ENCODE peak calls at places on chromosomes 5 and 9, in nine cellular contexts. K is AG04450, X is breast epithelium, S is AG09309, Q is endodermal cell, V is dorsolateral prefrontal cortex, J is BE2C, T is psoas muscle, G is astrocyte of the cerebellum. W is an unnamed sample.

GRCh38 chr5:53568868-53569267 is 8.4 kb downstream of the NDUFS4 start:
- DNase-seq in V (no peak), X (no peak), K (no peak), G (no peak), S (peak; percentile 17), J (no peak), T (no peak), Q (no peak), W (no peak)

GRCh38 chr5:151741678-151742423 is 16.6 kb downstream of the ATOX1 start:
- DNase-seq in Q (no peak), S (no peak), X (no peak), J (no peak), G (no peak), K (peak; percentile 55), T (no peak), V (no peak), W (no peak)

GRCh38 chr5:154523704-154524103 is 45.7 kb upstream of the HAND1 start:
- DNase-seq in G (no peak), T (no peak), V (no peak), Q (peak; percentile 75), X (no peak), K (no peak), J (peak; percentile 94), S (no peak), W (no peak)

GRCh38 chr5:39674209-39675082 is 249.7 kb upstream of the DAB2 start:
- DNase-seq in K (no peak), G (no peak), T (no peak), J (no peak), V (no peak), Q (no peak), S (no peak), X (no peak), W (no peak)

GRCh38 chr9:4832786-4833579 is 40.2 kb downstream of the RCL1 start:
- DNase-seq in X (no peak), S (peak; percentile 91), T (no peak), K (peak; percentile 85), V (no peak), G (peak; percentile 96), J (no peak), Q (no peak), W (no peak)

GRCh38 chr5:51621156-51621555 is 237.9 kb downstream of the ISL1 start:
- DNase-seq in G (no peak), S (no peak), Q (no peak), K (no peak), X (no peak), V (no peak), T (no peak), J (no peak), W (no peak)

GRCh38 chr5:180605554-180606214 is 14.4 kb upstream of the SCGB3A1 start:
- DNase-seq in V (no peak), X (peak; percentile 25), J (peak; percentile 69), T (no peak), Q (peak; percentile 90), S (peak; percentile 17), K (peak; percentile 23), G (peak; percentile 12), W (peak; percentile 86)

GRCh38 chr9:129687391-129687790 is 21.9 kb downstream of the PRRX2 start:
- DNase-seq in G (no peak), K (no peak), S (no peak), T (no peak), Q (no peak), V (no peak), X (no peak), J (no peak), W (no peak)

GRCh38 chr9:105021917-105022316 is 94.0 kb upstream of the ABCA1 start:
- DNase-seq in G (no peak), V (no peak), J (no peak), Q (no peak), X (no peak), K (no peak), T (no peak), S (no peak), W (no peak)

GRCh38 chr9:105026451-105026850 is 98.5 kb upstream of the ABCA1 start:
- DNase-seq in T (no peak), S (no peak), K (peak; percentile 6), X (no peak), Q (no peak), V (no peak), G (no peak), J (no peak), W (no peak)

GRCh38 chr9:105024529-105024928 is 96.6 kb upstream of the ABCA1 start:
- DNase-seq in Q (no peak), V (no peak), X (no peak), G (no peak), J (no peak), S (no peak), T (no peak), K (no peak), W (no peak)

GRCh38 chr9:105027082-105027481 is 99.1 kb upstream of the ABCA1 start:
- DNase-seq in S (no peak), X (no peak), T (no peak), J (no peak), Q (no peak), G (no peak), K (no peak), V (no peak), W (no peak)

DNA sequence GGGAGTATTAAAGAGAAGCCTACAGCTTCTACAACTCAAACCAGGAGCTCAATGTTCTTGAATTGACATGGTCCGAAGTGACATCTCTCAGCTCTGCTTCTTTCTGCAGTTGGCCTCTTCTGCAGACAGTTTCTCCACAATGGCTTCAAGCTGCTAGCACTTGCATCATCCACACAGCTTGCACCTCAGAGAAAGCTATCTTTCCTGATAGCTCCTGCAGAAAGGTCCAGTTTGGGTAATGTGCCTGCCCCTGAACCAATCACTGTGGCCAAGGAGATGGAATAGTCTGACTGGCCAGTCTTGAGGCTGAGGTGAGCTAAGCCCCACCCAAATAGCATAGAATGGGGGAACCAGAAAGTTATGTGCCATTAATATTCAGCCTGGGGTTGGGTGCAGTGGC is 95.8 kb upstream of the ABCA1 start:
- DNase-seq in K (no peak), G (no peak), X (no peak), V (no peak), T (no peak), S (no peak), Q (no peak), J (no peak), W (no peak)
- TF ChIP-seq CTCF in K (no peak), G (no peak), X (no peak), V (no peak), T (no peak), S (no peak), Q (no peak), J (no peak), W (no peak)

DNA sequence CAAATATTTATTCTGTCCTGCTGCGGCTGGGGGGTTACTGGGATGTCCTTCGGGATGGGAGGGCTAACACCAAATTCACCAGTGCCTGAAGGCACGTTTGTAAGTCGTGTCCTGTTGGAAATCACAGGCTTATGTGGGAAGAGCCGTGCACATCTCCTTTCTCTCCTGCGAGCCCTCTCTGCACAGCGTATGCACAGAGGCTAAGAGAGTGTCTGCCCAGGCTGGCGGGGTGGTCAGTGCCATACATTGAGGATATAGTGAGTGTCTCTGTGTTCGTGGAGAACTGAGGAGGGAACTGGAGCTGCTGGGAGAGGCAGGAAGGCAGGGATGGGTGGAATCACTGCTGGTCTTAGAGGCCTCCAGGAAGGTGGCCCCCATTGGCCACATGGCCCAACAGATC is 110.1 kb downstream of the WNK2 start:
- DNase-seq in X (no peak), K (no peak), V (no peak), T (no peak), Q (no peak), S (no peak), J (no peak), G (no peak), W (no peak)
- H3K4me3 ChIP-seq in X (no peak overlapping the region), K (no peak overlapping the region), V (no peak overlapping the region), T (no peak overlapping the region), Q (no peak overlapping the region), S (no peak overlapping the region), J (no peak overlapping the region), G (no peak overlapping the region), W (no peak overlapping the region)

GRCh38 chr9:91900057-91900816 is 49.8 kb downstream of the ROR2 start:
- DNase-seq in T (no peak), S (no peak), V (no peak), Q (peak; percentile 84), J (peak; percentile 92), K (no peak), G (no peak), X (no peak), W (no peak)

GRCh38 chr9:91897201-91897600 is 52.8 kb downstream of the ROR2 start:
- DNase-seq in X (no peak), S (no peak), G (peak; percentile 24), Q (no peak), K (no peak), T (no peak), V (no peak), J (no peak), W (no peak)

GRCh38 chr9:91899611-91900010 is 50.4 kb downstream of the ROR2 start:
- DNase-seq in Q (no peak), S (no peak), V (no peak), G (no peak), X (no peak), T (no peak), J (no peak), K (no peak), W (no peak)

GRCh38 chr9:91896513-91897121 is 53.4 kb downstream of the ROR2 start:
- DNase-seq in G (peak; percentile 67), T (no peak), J (peak; percentile 91), Q (no peak), X (no peak), K (no peak), S (peak; percentile 72), V (no peak), W (peak; percentile 26)

DNA sequence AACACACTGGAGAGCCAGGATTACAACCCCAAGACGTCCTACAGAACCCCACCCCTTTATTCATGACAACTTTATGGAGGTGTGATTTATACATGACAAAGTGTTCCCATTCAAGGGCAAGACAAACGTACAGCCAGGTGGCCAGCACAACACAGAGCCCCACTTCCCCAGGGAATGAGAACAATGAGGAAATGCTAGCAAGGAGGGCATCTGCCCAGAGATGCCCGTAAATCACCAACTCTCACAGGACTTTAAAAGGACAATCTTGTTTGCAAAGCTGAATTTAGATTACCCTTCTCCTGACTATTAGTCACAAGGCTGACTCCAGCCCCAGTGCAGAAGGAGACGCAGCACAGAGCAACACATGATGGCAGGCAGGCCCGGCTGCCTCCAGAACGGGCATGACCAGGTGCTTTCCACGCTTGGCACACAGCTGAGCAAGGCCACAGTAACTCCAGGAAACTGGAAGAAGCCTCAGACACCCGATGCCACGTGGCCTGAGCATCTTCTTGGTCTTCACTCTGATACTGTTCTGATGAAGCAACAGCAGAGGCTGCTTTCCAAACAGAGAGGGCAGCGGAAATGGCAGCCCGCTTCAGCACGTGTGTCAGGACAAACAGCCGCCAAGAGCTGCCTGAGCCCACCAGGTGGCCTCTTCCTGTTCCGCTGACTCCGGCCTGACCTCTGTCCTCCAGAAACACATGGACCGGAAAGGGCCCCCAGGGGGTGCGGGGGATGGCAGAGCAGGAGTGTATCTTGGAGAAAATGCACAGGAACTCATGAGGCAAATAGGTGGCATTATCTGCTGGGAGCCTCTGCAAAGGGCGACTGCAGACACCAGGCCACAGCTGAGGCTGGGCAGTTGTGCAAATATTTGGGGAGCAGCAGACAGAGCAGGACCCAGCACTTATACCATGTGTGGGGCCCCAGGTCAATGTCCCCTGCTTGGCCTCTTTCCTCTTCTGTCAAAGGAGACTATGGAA is 51.3 kb downstream of the ROR2 start:
- DNase-seq in S (no peak), G (no peak), Q (peak; percentile 77), V (no peak), J (peak; percentile 68), K (no peak), X (peak; percentile 44), T (no peak), W (peak; percentile 83)
- TF ChIP-seq CTCF in S (no peak), G (no peak), Q (peak; percentile 43), V (no peak), J (no peak), K (no peak), X (no peak), T (no peak), W (no peak)

DNA sequence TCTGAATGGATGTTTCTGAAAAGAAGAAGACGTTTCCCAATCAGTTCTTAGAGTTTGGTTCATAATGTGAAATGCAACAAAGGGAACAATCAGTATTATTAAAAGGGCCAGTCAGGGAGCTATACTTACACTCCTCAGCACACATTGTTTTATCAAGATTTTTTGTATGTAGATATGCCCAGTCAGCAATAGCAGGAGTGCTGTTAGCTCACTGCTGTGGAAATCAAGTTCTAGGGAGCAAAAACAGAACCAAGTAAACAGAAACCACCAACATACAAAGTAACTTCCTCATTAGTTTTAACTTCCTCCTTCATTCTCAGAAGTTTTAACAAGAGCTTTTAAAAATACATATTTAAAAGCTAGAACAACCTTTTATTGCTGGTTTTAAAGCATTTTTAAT is 178.7 kb downstream of the ADAMTS12 start:
- DNase-seq in J (no peak), T (no peak), S (no peak), V (no peak), K (no peak), G (no peak), Q (no peak), X (no peak), W (no peak)
- H3K4me3 ChIP-seq in J (no peak overlapping the region), T (no peak overlapping the region), S (no peak overlapping the region), V (no peak overlapping the region), K (no peak overlapping the region), G (no peak overlapping the region), Q (no peak overlapping the region), X (no peak overlapping the region), W (no peak overlapping the region)

W was measured in lower leg skin.